ENCODE peak calls at places on chromosomes 3 and 15, in seven cellular contexts. S is stomach, J is HCEC 1CT, L is left ventricle myocardium inferior, M is suprapubic skin, O is head of caudate nucleus, X is amniotic stem cell. F is an unnamed sample.

GRCh38 chr15:96372554-96372953 is 42.1 kb downstream of the NR2F2 start:
- DNase-seq in S (no peak), J (no peak), L (no peak), M (no peak), O (no peak), X (no peak), F (no peak)

GRCh38 chr15:89016549-89017041 is 71.7 kb upstream of the ABHD2 start:
- DNase-seq in S (no peak), J (no peak), L (no peak), M (no peak), O (no peak), X (no peak), F (no peak)

GRCh38 chr15:101210466-101210865 is 41.4 kb downstream of the CHSY1 start:
- DNase-seq in S (no peak), J (no peak), L (no peak), M (no peak), O (no peak), X (no peak), F (no peak)

GRCh38 chr15:77667351-77667750 is 34.6 kb upstream of the LINGO1 start:
- DNase-seq in S (no peak), J (no peak), L (no peak), M (no peak), O (peak; percentile 29), X (no peak), F (no peak)

GRCh38 chr3:111936191-111936841 is 42.5 kb upstream of the ABHD10 start:
- DNase-seq in S (no peak), J (peak; percentile 90), L (no peak), M (no peak), O (no peak), X (peak; percentile 21), F (no peak)

GRCh38 chr3:182143903-182144302 is 432.2 kb downstream of the SOX2 start:
- DNase-seq in S (no peak), J (no peak), L (no peak), M (no peak), O (no peak), X (no peak), F (no peak)

GRCh38 chr3:42012935-42013651 is 51.2 kb upstream of the ULK4 start:
- DNase-seq in S (peak; percentile 82), J (peak; percentile 64), L (peak; percentile 37), M (peak; percentile 80), O (peak; percentile 79), X (no peak), F (peak; percentile 89)

GRCh38 chr3:23106641-23107040 is 96.5 kb upstream of the UBE2E2 start:
- DNase-seq in S (no peak), J (no peak), L (no peak), M (no peak), O (no peak), X (no peak), F (no peak)

GRCh38 chr15:90086868-90087268 is 15.4 kb downstream of the IDH2 start:
- DNase-seq in S (no peak), J (peak; percentile 42), L (no peak), M (no peak), O (no peak), X (no peak), F (peak; percentile 55)